ENCODE peak calls at places on chromosomes 5 and 9, in eight cellular contexts. I is AG08396; T is frontal cortex; D is activated CD4-positive, CD25-positive, alpha-beta regulatory T cell; S is GM23248; C is aorta; A is activated B cell treated with CpG ODN at 0.5 μM for 24 hours; L is osteocyte. U is an unnamed sample.

GRCh38 chr5:14193496-14193895 is 50.4 kb downstream of the TRIO start:
- DNase-seq in I (no peak), T (no peak), D (no peak), C (no peak), A (no peak), S (no peak), L (no peak), U (no peak)

GRCh38 chr5:173069661-173070060 is 13.5 kb downstream of the CREBRF start:
- DNase-seq in L (no peak), T (no peak), C (no peak), A (no peak), I (no peak), S (no peak), D (no peak), U (no peak)

GRCh38 chr5:91318727-91319126 is 64.4 kb downstream of the ARRDC3 start:
- DNase-seq in S (no peak), T (no peak), L (no peak), A (no peak), C (no peak), I (no peak), D (no peak), U (no peak)

GRCh38 chr5:163079618-163080017 is 357.8 kb upstream of the CCNG1 start:
- DNase-seq in C (no peak), T (no peak), A (no peak), S (no peak), L (no peak), D (no peak), I (no peak), U (no peak)

GRCh38 chr5:166507810-166508419 is 1783.5 kb upstream of the WWC1 start:
- DNase-seq in A (no peak), S (no peak), T (no peak), D (no peak), I (no peak), C (no peak), L (no peak), U (no peak)

GRCh38 chr5:57175586-57175985 is 1.7 kb downstream of the GPBP1 start:
- DNase-seq in I (no peak), T (no peak), A (no peak), C (no peak), S (peak), L (no peak), D (no peak), U (peak)

GRCh38 chr9:131272212-131272611 is 4.1 kb downstream of the FAM78A start:
- DNase-seq in S (no peak), C (no peak), I (no peak), L (no peak), A (no peak), T (no peak), D (no peak), U (no peak)

GRCh38 chr9:111484564-111484878 is 338 bp upstream of the ECPAS start:
- DNase-seq in I (no peak), T (no peak), C (no peak), A (no peak), D (no peak), S (no peak), L (no peak), U (no peak)

GRCh38 chr9:79768199-79768598 is 196.4 kb downstream of the TLE4 start:
- DNase-seq in L (no peak), A (no peak), C (no peak), T (no peak), S (peak), I (peak), D (no peak), U (no peak)

GRCh38 chr5:54895816-54896341 is 89.5 kb downstream of the ESM1 start:
- DNase-seq in S (peak), C (no peak), T (no peak), I (peak), D (no peak), A (no peak), L (no peak), U (no peak)

GRCh38 chr9:134406366-134407122 is 80.3 kb downstream of the RXRA start:
- DNase-seq in S (peak), A (no peak), T (no peak), C (peak), L (no peak), D (no peak), I (no peak), U (no peak)

GRCh38 chr5:172953776-172954189 is 5.4 kb upstream of the RPL26L1 start:
- DNase-seq in D (no peak), L (no peak), C (no peak), S (peak), T (no peak), I (peak), A (no peak), U (no peak)

GRCh38 chr5:80967500-80968181 is 7.5 kb downstream of the RASGRF2 start:
- DNase-seq in L (no peak), C (no peak), S (peak), D (no peak), I (peak), A (no peak), T (no peak), U (no peak)

GRCh38 chr5:171810217-171810616 is 24.6 kb downstream of the SMIM23 start:
- DNase-seq in S (no peak), C (no peak), T (no peak), L (no peak), A (no peak), D (no peak), I (no peak), U (no peak)

U was measured in activated CD4-positive, alpha-beta T cell treated with anti-CD3 and anti-CD28 coated beads, Interleukin-2, amount 50 U/mL, for 24 hours.